ENCODE peak calls at places on chromosome 15, in nine cellular contexts. K is A549, H is MM.1S, Q is lower leg skin, M is PC-3, Y is AG04450, B is mucosa of descending colon, E is AG09309, A is lower lobe of right lung. W is an unnamed sample.
A peak's percentile ranks its signal among the peaks of the same experiment; 100 is the strongest.

GRCh38 chr15:36632196-36632595 is 52.8 kb downstream of the CDIN1 start:
- DNase-seq in K (no peak), H (no peak), Q (no peak), M (peak; percentile 81), Y (no peak), B (no peak), E (peak; percentile 8), A (no peak), W (no peak)

GRCh38 chr15:43922021-43922420 is 95.2 kb downstream of the WDR76 start:
- DNase-seq in K (no peak), H (no peak), Q (no peak), M (peak; percentile 26), Y (peak; percentile 21), B (no peak), E (no peak), A (no peak), W (no peak)

GRCh38 chr15:23472678-23473077 is 25.6 kb upstream of the GOLGA6L2 start:
- DNase-seq in K (peak; percentile 8), H (no peak), Q (no peak), M (peak; percentile 21), Y (no peak), B (no peak), E (no peak), A (no peak), W (no peak)

GRCh38 chr15:73724211-73724610 is 28.9 kb downstream of the INSYN1 start:
- DNase-seq in K (no peak), H (no peak), Q (no peak), M (no peak), Y (no peak), B (no peak), E (no peak), A (no peak), W (no peak)

GRCh38 chr15:41772720-41773331 is 1.5 kb upstream of the MAPKBP1 start:
- DNase-seq in K (peak; percentile 53), H (peak; percentile 87), Q (peak; percentile 57), M (peak; percentile 84), Y (peak; percentile 63), B (peak; percentile 32), E (peak; percentile 51), A (no peak), W (peak; percentile 80)

GRCh38 chr15:49830411-49830810 is 209.6 kb downstream of the DTWD1 start:
- DNase-seq in K (no peak), H (no peak), Q (no peak), M (no peak), Y (no peak), B (no peak), E (no peak), A (no peak), W (no peak)

GRCh38 chr15:44011238-44011873 is 183.7 kb downstream of the FRMD5 start:
- DNase-seq in K (no peak), H (no peak), Q (no peak), M (no peak), Y (no peak), B (no peak), E (no peak), A (no peak), W (no peak)

GRCh38 chr15:88939486-88939806 is 26.3 kb upstream of the MFGE8 start:
- DNase-seq in K (no peak), H (no peak), Q (no peak), M (no peak), Y (no peak), B (no peak), E (no peak), A (no peak), W (no peak)

GRCh38 chr15:43793647-43794046 is 1.5 kb downstream of the SERF2 start:
- DNase-seq in K (no peak), H (no peak), Q (no peak), M (no peak), Y (no peak), B (no peak), E (no peak), A (no peak), W (no peak)

GRCh38 chr15:24954783-24955548 is at the start of the genes SNRPN and SNURF:
- DNase-seq in K (peak; percentile 39), H (peak; percentile 66), Q (peak; percentile 42), M (peak; percentile 57), Y (peak; percentile 38), B (peak; percentile 79), E (peak; percentile 20), A (peak; percentile 85), W (peak; percentile 77)

GRCh38 chr15:50764331-50765201 is 940 bp downstream of the SPPL2A start:
- DNase-seq in K (no peak), H (peak; percentile 83), Q (no peak), M (peak; percentile 2), Y (no peak), B (no peak), E (no peak), A (no peak), W (peak; percentile 75)

GRCh38 chr15:80550910-80551265 is 144.2 kb upstream of the ABHD17C start:
- DNase-seq in K (no peak), H (no peak), Q (no peak), M (peak; percentile 39), Y (no peak), B (no peak), E (no peak), A (no peak), W (no peak)

GRCh38 chr15:68469162-68470048 is 37.4 kb upstream of the ITGA11 start:
- DNase-seq in K (no peak), H (no peak), Q (no peak), M (peak; percentile 67), Y (no peak), B (no peak), E (no peak), A (no peak), W (no peak)

GRCh38 chr15:90913398-90913944 is 10.4 kb downstream of the MAN2A2 start:
- DNase-seq in K (no peak), H (no peak), Q (no peak), M (no peak), Y (no peak), B (peak; percentile 16), E (no peak), A (peak; percentile 39), W (no peak)

GRCh38 chr15:98889930-98890695 is 117.5 kb downstream of the PGPEP1L start:
- DNase-seq in K (no peak), H (no peak), Q (no peak), M (peak; percentile 59), Y (peak; percentile 44), B (no peak), E (peak; percentile 85), A (no peak), W (no peak)

GRCh38 chr15:25802285-25802830 is 60.8 kb downstream of the ATP10A start:
- DNase-seq in K (no peak), H (no peak), Q (no peak), M (no peak), Y (no peak), B (no peak), E (no peak), A (no peak), W (no peak)

GRCh38 chr15:71595846-71596553 is 214.4 kb upstream of the NR2E3 start:
- DNase-seq in K (no peak), H (no peak), Q (no peak), M (no peak), Y (no peak), B (no peak), E (no peak), A (no peak), W (no peak)

GRCh38 chr15:83766326-83766725 is 112.4 kb downstream of the ADAMTSL3 start:
- DNase-seq in K (no peak), H (no peak), Q (no peak), M (no peak), Y (no peak), B (no peak), E (no peak), A (no peak), W (no peak)

GRCh38 chr15:60932051-60932915 is 296.8 kb downstream of the RORA start:
- DNase-seq in K (peak; percentile 35), H (no peak), Q (peak; percentile 72), M (peak; percentile 88), Y (no peak), B (no peak), E (peak; percentile 80), A (no peak), W (peak; percentile 54)
- H3K4me3 ChIP-seq in K (no peak overlapping the region), H (no peak overlapping the region), Q (no peak overlapping the region), M (no peak overlapping the region), Y (no peak overlapping the region), B (no peak overlapping the region), E (no peak overlapping the region), A (no peak overlapping the region), W (no peak overlapping the region)

GRCh38 chr15:32029409-32029861 is 880 bp upstream of the CHRNA7 start:
- DNase-seq in K (peak; percentile 31), H (peak; percentile 18), Q (no peak), M (no peak), Y (no peak), B (peak; percentile 51), E (no peak), A (peak; percentile 47), W (peak; percentile 10)
- TF ChIP-seq CTCF in K (peak; percentile 69), H (peak; percentile 59), Q (no peak), M (no peak), Y (peak; percentile 18), B (no peak), E (no peak), A (no peak), W (peak; percentile 24)

GRCh38 chr15:75235760-75236729 is 22.1 kb upstream of the GOLGA6C start:
- DNase-seq in K (no peak), H (no peak), Q (no peak), M (no peak), Y (no peak), B (no peak), E (no peak), A (no peak), W (no peak)

GRCh38 chr15:75235051-75235673 is 23.0 kb upstream of the GOLGA6C start:
- DNase-seq in K (no peak), H (no peak), Q (no peak), M (no peak), Y (no peak), B (no peak), E (no peak), A (no peak), W (no peak)

GRCh38 chr15:75234191-75234810 is 23.8 kb upstream of the GOLGA6C start:
- DNase-seq in K (no peak), H (no peak), Q (no peak), M (no peak), Y (no peak), B (no peak), E (no peak), A (no peak), W (no peak)

GRCh38 chr15:75237316-75237982 is 20.7 kb upstream of the GOLGA6C start:
- DNase-seq in K (no peak), H (no peak), Q (no peak), M (no peak), Y (no peak), B (no peak), E (no peak), A (no peak), W (no peak)

GRCh38 chr15:75238150-75238549 is 20.0 kb upstream of the GOLGA6C start:
- DNase-seq in K (no peak), H (no peak), Q (no peak), M (no peak), Y (no peak), B (no peak), E (no peak), A (no peak), W (no peak)
- H3K4me3 ChIP-seq in K (no peak overlapping the region), H (no peak overlapping the region), Q (no peak overlapping the region), M (no peak overlapping the region), Y (no peak overlapping the region), B (no peak overlapping the region), E (no peak overlapping the region), A (no peak overlapping the region), W (no peak overlapping the region)

DNA sequence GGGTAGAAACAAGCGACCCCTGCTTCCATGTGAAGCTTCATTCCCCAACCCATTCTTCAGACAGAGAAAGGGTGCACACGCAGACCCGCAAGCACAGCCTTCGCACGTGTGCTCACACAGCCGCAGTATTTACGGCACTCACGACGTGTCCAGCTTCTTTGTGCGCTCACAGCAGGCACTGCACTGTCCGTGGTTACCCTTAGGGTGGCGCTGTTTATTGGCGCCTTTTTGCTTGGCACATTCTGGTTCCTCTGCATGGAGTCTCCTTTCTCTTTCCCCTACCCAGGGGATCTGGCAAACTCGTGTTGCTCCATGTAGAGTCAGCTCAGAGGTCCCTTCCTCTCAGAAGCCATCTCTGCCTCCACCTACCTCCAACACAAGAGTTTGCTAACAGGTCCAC is 115.1 kb downstream of the SLCO3A1 start:
- DNase-seq in K (no peak), H (no peak), Q (no peak), M (no peak), Y (no peak), B (no peak), E (no peak), A (no peak), W (no peak)
- TF ChIP-seq CTCF in K (no peak), H (no peak), Q (no peak), M (peak; percentile 23), Y (no peak), B (no peak), E (peak; percentile 9), A (no peak), W (no peak)